ENCODE peak calls at places on chromosome 21, in eight cellular contexts. Y is mammary epithelial cell, S is tibial nerve, U is AG10803, A is fibroblast of lung, G is B cell, W is glutamatergic neuron, F is LNCaP clone FGC. O is an unnamed sample.

GRCh38 chr21:32007461-32007860 is 134.6 kb downstream of the HUNK start:
- DNase-seq in Y (no peak), S (no peak), U (peak), A (peak), G (no peak), W (no peak), F (no peak), O (peak)

GRCh38 chr21:26469789-26470188 is 103.3 kb downstream of the CYYR1 start:
- DNase-seq in Y (peak), S (peak), U (peak), A (peak), G (no peak), W (no peak), F (no peak), O (peak)

GRCh38 chr21:31520506-31521163 is 138.9 kb upstream of the SOD1 start:
- DNase-seq in Y (no peak), S (no peak), U (no peak), A (peak), G (no peak), W (no peak), F (no peak), O (no peak)

GRCh38 chr21:44445413-44445812 is 9.9 kb upstream of the LRRC3 start:
- DNase-seq in Y (no peak), S (no peak), U (no peak), A (no peak), G (no peak), W (no peak), F (no peak), O (no peak)

GRCh38 chr21:44952116-44952928 is 12.5 kb downstream of the SLX9 start:
- DNase-seq in Y (no peak), S (no peak), U (no peak), A (no peak), G (no peak), W (peak), F (no peak), O (no peak)

GRCh38 chr21:30582850-30583249 is 7.3 kb downstream of the KRTAP22-2 start:
- DNase-seq in Y (no peak), S (no peak), U (no peak), A (no peak), G (no peak), W (no peak), F (no peak), O (no peak)

GRCh38 chr21:43779660-43780059 is 3.6 kb upstream of the CSTB start:
- DNase-seq in Y (no peak), S (no peak), U (no peak), A (no peak), G (no peak), W (no peak), F (no peak), O (no peak)

GRCh38 chr21:41328660-41329300 is 12.2 kb downstream of the FAM3B start:
- DNase-seq in Y (no peak), S (no peak), U (no peak), A (peak), G (no peak), W (no peak), F (no peak), O (no peak)

GRCh38 chr21:20875741-20876140 is 122.5 kb upstream of the NCAM2 start:
- DNase-seq in Y (no peak), S (no peak), U (no peak), A (no peak), G (no peak), W (no peak), F (no peak), O (peak)

GRCh38 chr21:32135401-32136363 is 143.2 kb downstream of the MIS18A start:
- DNase-seq in Y (no peak), S (no peak), U (peak), A (peak), G (no peak), W (no peak), F (no peak), O (peak)

GRCh38 chr21:44956356-44957046 is 16.7 kb downstream of the SLX9 start:
- DNase-seq in Y (no peak), S (no peak), U (no peak), A (no peak), G (no peak), W (no peak), F (no peak), O (no peak)

GRCh38 chr21:43684424-43684823 is 25.1 kb downstream of the RRP1B start:
- DNase-seq in Y (no peak), S (no peak), U (no peak), A (no peak), G (no peak), W (no peak), F (no peak), O (no peak)

GRCh38 chr21:15445327-15445726 is 284.5 kb upstream of the USP25 start:
- DNase-seq in Y (no peak), S (no peak), U (no peak), A (no peak), G (peak), W (no peak), F (no peak), O (no peak)

GRCh38 chr21:20739421-20739820 is 258.8 kb upstream of the NCAM2 start:
- DNase-seq in Y (no peak), S (no peak), U (no peak), A (no peak), G (no peak), W (peak), F (no peak), O (peak)

GRCh38 chr21:43611598-43612369 is 47.5 kb downstream of the HSF2BP start:
- DNase-seq in Y (peak), S (peak), U (peak), A (no peak), G (peak), W (peak), F (no peak), O (peak)

GRCh38 chr21:43972850-43973633 is 39.1 kb upstream of the TRAPPC10 start:
- DNase-seq in Y (no peak), S (peak), U (no peak), A (no peak), G (no peak), W (no peak), F (no peak), O (no peak)

GRCh38 chr21:22871692-22872091 is 1873.5 kb downstream of the NCAM2 start:
- DNase-seq in Y (no peak), S (no peak), U (no peak), A (no peak), G (no peak), W (no peak), F (no peak), O (no peak)

GRCh38 chr21:27290020-27290419 is 323.1 kb upstream of the ADAMTS5 start:
- DNase-seq in Y (no peak), S (no peak), U (no peak), A (no peak), G (no peak), W (no peak), F (no peak), O (no peak)

GRCh38 chr21:14321042-14321441 is 61.9 kb downstream of the HSPA13 start:
- DNase-seq in Y (peak), S (no peak), U (peak), A (no peak), G (no peak), W (no peak), F (no peak), O (peak)

GRCh38 chr21:25126564-25126963 is 480.7 kb downstream of the MRPL39 start:
- DNase-seq in Y (no peak), S (no peak), U (no peak), A (no peak), G (no peak), W (no peak), F (no peak), O (no peak)

GRCh38 chr21:28971171-28971570 is 21.5 kb downstream of the LTN1 start:
- DNase-seq in Y (no peak), S (no peak), U (peak), A (peak), G (no peak), W (no peak), F (no peak), O (no peak)

GRCh38 chr21:28579986-28580550 is 412.6 kb downstream of the LTN1 start:
- DNase-seq in Y (no peak), S (no peak), U (no peak), A (no peak), G (no peak), W (no peak), F (no peak), O (no peak)

GRCh38 chr21:22575165-22575584 is 1577.0 kb downstream of the NCAM2 start:
- DNase-seq in Y (no peak), S (no peak), U (no peak), A (no peak), G (no peak), W (no peak), F (peak), O (peak)

GRCh38 chr21:15645830-15646229 is 84.0 kb upstream of the USP25 start:
- DNase-seq in Y (no peak), S (no peak), U (no peak), A (peak), G (no peak), W (no peak), F (no peak), O (no peak)

GRCh38 chr21:37845535-37845934 is 70.7 kb downstream of the KCNJ6 start:
- DNase-seq in Y (no peak), S (no peak), U (no peak), A (no peak), G (no peak), W (no peak), F (peak), O (no peak)

GRCh38 chr21:38134084-38134873 is 122.5 kb upstream of the KCNJ15 start:
- DNase-seq in Y (no peak), S (no peak), U (no peak), A (no peak), G (no peak), W (no peak), F (no peak), O (peak)

DNA sequence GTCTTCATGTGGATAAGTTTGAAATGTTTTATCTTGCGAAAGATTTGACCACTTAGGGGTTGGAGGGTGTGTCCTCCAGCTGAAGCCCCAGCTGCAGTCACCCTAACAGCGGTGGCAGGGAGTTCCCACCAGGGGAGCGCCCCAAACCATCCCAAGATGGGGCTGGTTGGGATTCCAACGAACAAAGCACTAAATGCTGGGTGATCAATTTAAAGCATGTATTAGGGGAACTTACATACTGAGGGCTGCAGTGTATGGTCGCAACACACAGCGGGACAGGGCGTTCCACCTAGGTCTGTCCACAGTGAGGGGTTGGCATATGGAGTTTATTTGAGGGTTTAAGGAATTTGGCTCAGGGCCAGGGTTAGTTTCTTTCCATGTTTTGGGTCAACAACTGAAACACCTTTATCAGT is 26.3 kb downstream of the SLC37A1 start:
- DNase-seq in Y (no peak), S (no peak), U (no peak), A (no peak), G (no peak), W (peak), F (no peak), O (no peak)
- TF ChIP-seq CTCF in Y (no peak), S (no peak), U (no peak), A (no peak), G (no peak), W (no peak), F (peak), O (no peak)

GRCh38 chr21:39156024-39156423 is 27.2 kb downstream of the PSMG1 start:
- DNase-seq in Y (no peak), S (no peak), U (no peak), A (peak), G (no peak), W (no peak), F (no peak), O (peak)
- TF ChIP-seq CTCF in Y (no peak), S (no peak), U (no peak), A (no peak), G (no peak), W (no peak), F (no peak), O (no peak)

GRCh38 chr21:33374874-33375644 is 28.2 kb upstream of the IFNGR2 start:
- DNase-seq in Y (no peak), S (no peak), U (no peak), A (no peak), G (no peak), W (no peak), F (no peak), O (no peak)

GRCh38 chr21:33373451-33373850 is 29.8 kb upstream of the IFNGR2 start:
- DNase-seq in Y (peak), S (no peak), U (peak), A (peak), G (no peak), W (no peak), F (no peak), O (peak)

GRCh38 chr21:33377221-33377620 is 26.0 kb upstream of the IFNGR2 start:
- DNase-seq in Y (no peak), S (no peak), U (no peak), A (no peak), G (no peak), W (no peak), F (no peak), O (no peak)

GRCh38 chr21:33372582-33372981 is 30.6 kb upstream of the IFNGR2 start:
- DNase-seq in Y (no peak), S (no peak), U (no peak), A (no peak), G (no peak), W (no peak), F (no peak), O (no peak)

DNA sequence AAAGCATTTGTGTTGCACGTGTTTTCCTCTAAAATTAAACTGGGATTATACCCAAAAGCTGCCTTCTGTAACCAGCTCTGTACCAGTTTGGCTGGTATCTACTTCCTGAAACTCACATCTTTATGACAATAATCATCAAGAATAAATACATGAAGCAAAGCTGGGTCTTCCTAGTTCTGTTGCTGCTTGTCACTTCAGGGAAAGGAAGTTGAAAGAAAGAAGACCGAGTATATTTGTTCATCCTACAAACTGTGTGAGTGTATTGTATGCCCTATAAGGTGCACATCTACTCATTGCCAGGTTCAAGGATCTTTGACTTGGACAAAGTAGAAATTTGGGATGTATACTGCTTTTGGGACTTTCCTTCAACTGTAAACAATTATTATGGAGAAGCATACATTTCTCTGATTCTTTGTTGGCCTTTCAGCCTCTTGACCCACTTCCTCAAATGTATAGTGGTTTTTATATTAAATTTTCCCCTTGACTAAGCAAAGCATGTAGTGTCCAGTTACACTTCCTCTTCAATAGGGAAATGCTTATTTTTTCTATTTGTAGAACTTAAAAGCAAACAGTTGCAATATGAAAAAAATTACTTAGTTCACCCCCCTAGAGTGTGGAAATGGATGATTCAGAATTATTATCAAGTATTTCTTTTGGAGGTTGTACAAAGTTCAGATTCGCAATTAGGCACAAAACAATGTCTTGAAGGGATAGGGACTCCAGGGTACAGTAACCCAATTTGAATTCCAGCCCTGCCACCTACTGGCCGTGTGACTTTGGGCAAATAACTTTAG is 28.9 kb upstream of the IFNGR2 start:
- DNase-seq in Y (peak), S (peak), U (peak), A (peak), G (peak), W (no peak), F (peak), O (peak)
- TF ChIP-seq CTCF in Y (peak), S (peak), U (peak), A (peak), G (no peak), W (peak), F (peak), O (peak)

DNA sequence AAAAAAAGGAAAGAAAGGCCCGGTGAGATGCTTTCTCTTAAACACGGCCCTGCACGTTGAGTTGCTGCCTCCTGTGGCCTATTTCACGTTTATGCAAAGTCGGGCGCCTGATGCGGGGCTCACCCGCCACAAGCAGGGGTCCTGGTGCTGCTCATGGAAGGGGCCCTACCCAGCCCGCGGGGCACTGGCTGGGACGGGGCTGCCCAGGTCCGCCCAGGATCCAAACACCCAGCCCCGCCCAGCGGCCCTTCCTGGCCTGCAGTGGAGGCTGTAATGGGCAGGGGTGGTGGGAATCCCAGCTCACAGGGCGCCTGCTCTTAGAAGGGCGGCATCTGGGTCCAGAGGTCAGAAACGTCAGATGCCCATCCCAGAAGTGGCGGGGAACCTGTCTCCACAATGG is 1.6 kb downstream of the COL6A2 start:
- DNase-seq in Y (no peak), S (peak), U (peak), A (no peak), G (peak), W (peak), F (no peak), O (no peak)
- TF ChIP-seq CTCF in Y (no peak), S (no peak), U (peak), A (peak), G (no peak), W (no peak), F (no peak), O (no peak)

O was measured in MCF 10A.